ENCODE peak calls at places on chromosomes 1 and 21, in ten cellular contexts. One of them, this sample, is unnamed.

GRCh38 chr1:229249854-229250644 is 20.9 kb upstream of the RAB4A start:
- DNase-seq in GM20000: no peak
- DNase-seq in heart right ventricle: no peak
- DNase-seq in AML-193: peak
- DNase-seq in HS-5: no peak
- DNase-seq in uterus: no peak
- DNase-seq in EL: no peak
- DNase-seq in NCI-H2081 treated with DMSO at 0.1 percent for 48 hours: no peak
- DNase-seq in foreskin fibroblast: no peak
- DNase-seq in body of pancreas: no peak
- DNase-seq in this sample: no peak

GRCh38 chr1:194378517-194378916 is 1192.1 kb upstream of the B3GALT2 start:
- DNase-seq in GM20000: no peak
- DNase-seq in heart right ventricle: no peak
- DNase-seq in AML-193: no peak
- DNase-seq in HS-5: no peak
- DNase-seq in uterus: no peak
- DNase-seq in EL: peak
- DNase-seq in NCI-H2081 treated with DMSO at 0.1 percent for 48 hours: no peak
- DNase-seq in foreskin fibroblast: peak
- DNase-seq in body of pancreas: no peak
- DNase-seq in this sample: peak

GRCh38 chr1:179121159-179121938 is 39.5 kb downstream of the TOR3A start:
- DNase-seq in GM20000: peak
- DNase-seq in heart right ventricle: no peak
- DNase-seq in AML-193: peak
- DNase-seq in HS-5: no peak
- DNase-seq in uterus: no peak
- DNase-seq in EL: peak
- DNase-seq in NCI-H2081 treated with DMSO at 0.1 percent for 48 hours: no peak
- DNase-seq in foreskin fibroblast: peak
- DNase-seq in body of pancreas: no peak
- DNase-seq in this sample: peak

GRCh38 chr1:11569551-11569950 is 84.7 kb downstream of the FBXO2 start:
- DNase-seq in GM20000: no peak
- DNase-seq in heart right ventricle: no peak
- DNase-seq in AML-193: no peak
- DNase-seq in HS-5: no peak
- DNase-seq in uterus: no peak
- DNase-seq in EL: no peak
- DNase-seq in NCI-H2081 treated with DMSO at 0.1 percent for 48 hours: no peak
- DNase-seq in foreskin fibroblast: no peak
- DNase-seq in body of pancreas: no peak
- DNase-seq in this sample: no peak

GRCh38 chr1:37323486-37324377 is 150.6 kb upstream of the ZC3H12A start:
- DNase-seq in GM20000: peak
- DNase-seq in heart right ventricle: no peak
- DNase-seq in AML-193: no peak
- DNase-seq in HS-5: no peak
- DNase-seq in uterus: no peak
- DNase-seq in EL: peak
- DNase-seq in NCI-H2081 treated with DMSO at 0.1 percent for 48 hours: no peak
- DNase-seq in foreskin fibroblast: peak
- DNase-seq in body of pancreas: no peak
- DNase-seq in this sample: peak

GRCh38 chr21:27359141-27359540 is 392.3 kb upstream of the ADAMTS5 start:
- DNase-seq in GM20000: no peak
- DNase-seq in heart right ventricle: no peak
- DNase-seq in AML-193: no peak
- DNase-seq in HS-5: no peak
- DNase-seq in uterus: no peak
- DNase-seq in EL: peak
- DNase-seq in NCI-H2081 treated with DMSO at 0.1 percent for 48 hours: no peak
- DNase-seq in foreskin fibroblast: peak
- DNase-seq in body of pancreas: no peak
- DNase-seq in this sample: peak

GRCh38 chr1:30063621-30064280 is 659.6 kb downstream of the MATN1 start:
- DNase-seq in GM20000: no peak
- DNase-seq in heart right ventricle: no peak
- DNase-seq in AML-193: no peak
- DNase-seq in HS-5: no peak
- DNase-seq in uterus: no peak
- DNase-seq in EL: peak
- DNase-seq in NCI-H2081 treated with DMSO at 0.1 percent for 48 hours: no peak
- DNase-seq in foreskin fibroblast: no peak
- DNase-seq in body of pancreas: no peak
- DNase-seq in this sample: no peak

GRCh38 chr1:167059045-167059728 is 31.0 kb downstream of the GPA33 start:
- DNase-seq in GM20000: peak
- DNase-seq in heart right ventricle: peak
- DNase-seq in AML-193: peak
- DNase-seq in HS-5: peak
- DNase-seq in uterus: peak
- DNase-seq in EL: peak
- DNase-seq in NCI-H2081 treated with DMSO at 0.1 percent for 48 hours: peak
- DNase-seq in foreskin fibroblast: peak
- DNase-seq in body of pancreas: peak
- DNase-seq in this sample: peak

GRCh38 chr21:46543306-46543705 is 61.6 kb downstream of the S100B start:
- DNase-seq in GM20000: no peak
- DNase-seq in heart right ventricle: no peak
- DNase-seq in AML-193: no peak
- DNase-seq in HS-5: no peak
- DNase-seq in uterus: no peak
- DNase-seq in EL: no peak
- DNase-seq in NCI-H2081 treated with DMSO at 0.1 percent for 48 hours: no peak
- DNase-seq in foreskin fibroblast: no peak
- DNase-seq in body of pancreas: no peak
- DNase-seq in this sample: no peak

GRCh38 chr1:115877511-115877910 is 36.6 kb upstream of the NHLH2 start:
- DNase-seq in GM20000: no peak
- DNase-seq in heart right ventricle: no peak
- DNase-seq in AML-193: no peak
- DNase-seq in HS-5: no peak
- DNase-seq in uterus: no peak
- DNase-seq in EL: peak
- DNase-seq in NCI-H2081 treated with DMSO at 0.1 percent for 48 hours: no peak
- DNase-seq in foreskin fibroblast: no peak
- DNase-seq in body of pancreas: no peak
- DNase-seq in this sample: no peak

GRCh38 chr1:210663730-210664573 is 335.2 kb downstream of the HHAT start:
- DNase-seq in GM20000: no peak
- DNase-seq in heart right ventricle: no peak
- DNase-seq in AML-193: no peak
- DNase-seq in HS-5: no peak
- DNase-seq in uterus: no peak
- DNase-seq in EL: no peak
- DNase-seq in NCI-H2081 treated with DMSO at 0.1 percent for 48 hours: peak
- DNase-seq in foreskin fibroblast: no peak
- DNase-seq in body of pancreas: no peak
- DNase-seq in this sample: peak

GRCh38 chr21:44352253-44352860 is 1.1 kb upstream of the TRPM2 start:
- DNase-seq in GM20000: no peak
- DNase-seq in heart right ventricle: no peak
- DNase-seq in AML-193: no peak
- DNase-seq in HS-5: no peak
- DNase-seq in uterus: no peak
- DNase-seq in EL: no peak
- DNase-seq in NCI-H2081 treated with DMSO at 0.1 percent for 48 hours: no peak
- DNase-seq in foreskin fibroblast: no peak
- DNase-seq in body of pancreas: no peak
- DNase-seq in this sample: no peak

GRCh38 chr1:27026621-27027574 is 14.2 kb upstream of the TENT5B start:
- DNase-seq in GM20000: no peak
- DNase-seq in heart right ventricle: no peak
- DNase-seq in AML-193: no peak
- DNase-seq in HS-5: no peak
- DNase-seq in uterus: peak
- DNase-seq in EL: peak
- DNase-seq in NCI-H2081 treated with DMSO at 0.1 percent for 48 hours: no peak
- DNase-seq in foreskin fibroblast: peak
- DNase-seq in body of pancreas: no peak
- DNase-seq in this sample: peak

GRCh38 chr1:1337793-1338147 is 6.7 kb downstream of the TAS1R3 start:
- DNase-seq in GM20000: peak
- DNase-seq in heart right ventricle: no peak
- DNase-seq in AML-193: no peak
- DNase-seq in HS-5: no peak
- DNase-seq in uterus: no peak
- DNase-seq in EL: no peak
- DNase-seq in NCI-H2081 treated with DMSO at 0.1 percent for 48 hours: no peak
- DNase-seq in foreskin fibroblast: no peak
- DNase-seq in body of pancreas: no peak
- DNase-seq in this sample: no peak

GRCh38 chr1:16048573-16049189 is 5.1 kb downstream of the CLCNKB start:
- DNase-seq in GM20000: no peak
- DNase-seq in heart right ventricle: peak
- DNase-seq in AML-193: no peak
- DNase-seq in HS-5: no peak
- DNase-seq in uterus: peak
- DNase-seq in EL: peak
- DNase-seq in NCI-H2081 treated with DMSO at 0.1 percent for 48 hours: no peak
- DNase-seq in foreskin fibroblast: peak
- DNase-seq in body of pancreas: peak
- DNase-seq in this sample: peak

GRCh38 chr1:242205622-242206489 is 207.0 kb upstream of the MAP1LC3C start:
- DNase-seq in GM20000: no peak
- DNase-seq in heart right ventricle: no peak
- DNase-seq in AML-193: no peak
- DNase-seq in HS-5: no peak
- DNase-seq in uterus: no peak
- DNase-seq in EL: no peak
- DNase-seq in NCI-H2081 treated with DMSO at 0.1 percent for 48 hours: no peak
- DNase-seq in foreskin fibroblast: peak
- DNase-seq in body of pancreas: no peak
- DNase-seq in this sample: peak

GRCh38 chr1:50972766-50973165 is 2.7 kb downstream of the CDKN2C start:
- DNase-seq in GM20000: no peak
- DNase-seq in heart right ventricle: no peak
- DNase-seq in AML-193: peak
- DNase-seq in HS-5: no peak
- DNase-seq in uterus: no peak
- DNase-seq in EL: no peak
- DNase-seq in NCI-H2081 treated with DMSO at 0.1 percent for 48 hours: no peak
- DNase-seq in foreskin fibroblast: no peak
- DNase-seq in body of pancreas: no peak
- DNase-seq in this sample: peak

GRCh38 chr1:19306941-19307340 is 5.0 kb downstream of the AKR7A2 start:
- DNase-seq in GM20000: no peak
- DNase-seq in heart right ventricle: no peak
- DNase-seq in AML-193: no peak
- DNase-seq in HS-5: no peak
- DNase-seq in uterus: no peak
- DNase-seq in EL: no peak
- DNase-seq in NCI-H2081 treated with DMSO at 0.1 percent for 48 hours: no peak
- DNase-seq in foreskin fibroblast: no peak
- DNase-seq in body of pancreas: no peak
- DNase-seq in this sample: no peak

GRCh38 chr1:153260473-153260979 is 1.0 kb downstream of the LORICRIN start:
- DNase-seq in GM20000: peak
- DNase-seq in heart right ventricle: no peak
- DNase-seq in AML-193: no peak
- DNase-seq in HS-5: no peak
- DNase-seq in uterus: no peak
- DNase-seq in EL: no peak
- DNase-seq in NCI-H2081 treated with DMSO at 0.1 percent for 48 hours: no peak
- DNase-seq in foreskin fibroblast: no peak
- DNase-seq in body of pancreas: no peak
- DNase-seq in this sample: no peak

GRCh38 chr1:178192686-178193085 is 98.8 kb downstream of the RASAL2 start:
- DNase-seq in GM20000: no peak
- DNase-seq in heart right ventricle: peak
- DNase-seq in AML-193: peak
- DNase-seq in HS-5: peak
- DNase-seq in uterus: no peak
- DNase-seq in EL: peak
- DNase-seq in NCI-H2081 treated with DMSO at 0.1 percent for 48 hours: no peak
- DNase-seq in foreskin fibroblast: peak
- DNase-seq in body of pancreas: peak
- DNase-seq in this sample: peak

GRCh38 chr1:98119793-98120192 is 199.0 kb upstream of the DPYD start:
- DNase-seq in GM20000: no peak
- DNase-seq in heart right ventricle: no peak
- DNase-seq in AML-193: no peak
- DNase-seq in HS-5: no peak
- DNase-seq in uterus: no peak
- DNase-seq in EL: peak
- DNase-seq in NCI-H2081 treated with DMSO at 0.1 percent for 48 hours: peak
- DNase-seq in foreskin fibroblast: no peak
- DNase-seq in body of pancreas: peak
- DNase-seq in this sample: peak

GRCh38 chr21:31337991-31338891 is 5.8 kb downstream of the TIAM1 start:
- DNase-seq in GM20000: no peak
- DNase-seq in heart right ventricle: no peak
- DNase-seq in AML-193: no peak
- DNase-seq in HS-5: no peak
- DNase-seq in uterus: no peak
- DNase-seq in EL: no peak
- DNase-seq in NCI-H2081 treated with DMSO at 0.1 percent for 48 hours: no peak
- DNase-seq in foreskin fibroblast: no peak
- DNase-seq in body of pancreas: no peak
- DNase-seq in this sample: no peak

GRCh38 chr21:43204638-43205037 is 35.8 kb downstream of the CRYAA start:
- DNase-seq in GM20000: no peak
- DNase-seq in heart right ventricle: no peak
- DNase-seq in AML-193: no peak
- DNase-seq in HS-5: no peak
- DNase-seq in uterus: no peak
- DNase-seq in EL: no peak
- DNase-seq in NCI-H2081 treated with DMSO at 0.1 percent for 48 hours: no peak
- DNase-seq in foreskin fibroblast: no peak
- DNase-seq in body of pancreas: no peak
- DNase-seq in this sample: no peak

GRCh38 chr1:58907398-58907797 is 123.6 kb upstream of the JUN start:
- DNase-seq in GM20000: no peak
- DNase-seq in heart right ventricle: no peak
- DNase-seq in AML-193: no peak
- DNase-seq in HS-5: no peak
- DNase-seq in uterus: no peak
- DNase-seq in EL: no peak
- DNase-seq in NCI-H2081 treated with DMSO at 0.1 percent for 48 hours: no peak
- DNase-seq in foreskin fibroblast: no peak
- DNase-seq in body of pancreas: no peak
- DNase-seq in this sample: no peak

GRCh38 chr21:46455575-46456385 is 2.9 kb upstream of the DIP2A start:
- DNase-seq in GM20000: no peak
- DNase-seq in heart right ventricle: peak
- DNase-seq in AML-193: no peak
- DNase-seq in HS-5: peak
- DNase-seq in uterus: no peak
- DNase-seq in EL: peak
- DNase-seq in NCI-H2081 treated with DMSO at 0.1 percent for 48 hours: no peak
- DNase-seq in foreskin fibroblast: peak
- DNase-seq in body of pancreas: no peak
- DNase-seq in this sample: peak

GRCh38 chr1:116772648-116773045 is 18.4 kb downstream of the CD2 start:
- DNase-seq in GM20000: no peak
- DNase-seq in heart right ventricle: no peak
- DNase-seq in AML-193: no peak
- DNase-seq in HS-5: no peak
- DNase-seq in uterus: no peak
- DNase-seq in EL: no peak
- DNase-seq in NCI-H2081 treated with DMSO at 0.1 percent for 48 hours: no peak
- DNase-seq in foreskin fibroblast: peak
- DNase-seq in body of pancreas: peak
- DNase-seq in this sample: peak

GRCh38 chr1:226671268-226671667 is 67.8 kb downstream of the ITPKB start:
- DNase-seq in GM20000: no peak
- DNase-seq in heart right ventricle: no peak
- DNase-seq in AML-193: no peak
- DNase-seq in HS-5: no peak
- DNase-seq in uterus: no peak
- DNase-seq in EL: no peak
- DNase-seq in NCI-H2081 treated with DMSO at 0.1 percent for 48 hours: peak
- DNase-seq in foreskin fibroblast: no peak
- DNase-seq in body of pancreas: no peak
- DNase-seq in this sample: no peak

GRCh38 chr1:243269461-243269801 is 13.6 kb downstream of the SDCCAG8 start:
- DNase-seq in GM20000: no peak
- DNase-seq in heart right ventricle: no peak
- DNase-seq in AML-193: no peak
- DNase-seq in HS-5: no peak
- DNase-seq in uterus: no peak
- DNase-seq in EL: no peak
- DNase-seq in NCI-H2081 treated with DMSO at 0.1 percent for 48 hours: no peak
- DNase-seq in foreskin fibroblast: no peak
- DNase-seq in body of pancreas: no peak
- DNase-seq in this sample: no peak

This sample was measured in fibroblast of lung.